ENCODE peak calls at places on chromosomes 4 and X, in eight cellular contexts. J, T, B, W, P, H, K and Y are unnamed samples.

GRCh38 chrX:12026481-12026880 is 111.8 kb upstream of the FRMPD4 start:
- DNase-seq in B (no peak), K (no peak), P (no peak), T (no peak), H (no peak), W (no peak), J (peak; percentile 70), Y (no peak)

GRCh38 chrX:116462843-116463242 is at the start of gene CT83:
- DNase-seq in K (no peak), J (no peak), B (no peak), P (no peak), W (no peak), H (no peak), T (no peak), Y (peak; percentile 0)

GRCh38 chr4:112898357-112899141 is 150.9 kb upstream of the ANK2 start:
- DNase-seq in B (peak; percentile 3), P (no peak), J (no peak), H (no peak), W (no peak), K (no peak), T (no peak), Y (peak; percentile 36)

GRCh38 chr4:142161093-142161492 is 524.7 kb downstream of the IL15 start:
- DNase-seq in B (no peak), P (no peak), T (no peak), K (no peak), J (no peak), H (no peak), W (no peak), Y (no peak)

GRCh38 chr4:28373601-28374000 is 1513.0 kb downstream of the STIM2 start:
- DNase-seq in P (no peak), T (no peak), W (no peak), J (no peak), B (no peak), H (no peak), K (no peak), Y (no peak)

GRCh38 chr4:146776691-146777090 is 138.0 kb downstream of the POU4F2 start:
- DNase-seq in P (no peak), W (no peak), T (no peak), H (no peak), B (no peak), K (no peak), J (no peak), Y (no peak)

GRCh38 chr4:183723561-183724228 is 64.6 kb downstream of the TRAPPC11 start:
- DNase-seq in B (peak; percentile 64), T (no peak), J (no peak), P (no peak), W (no peak), H (no peak), K (no peak), Y (no peak)

GRCh38 chr4:77745792-77746191 is 73.4 kb downstream of the CNOT6L start:
- DNase-seq in P (no peak), H (no peak), W (no peak), K (no peak), T (no peak), B (no peak), J (no peak), Y (no peak)

GRCh38 chrX:8846271-8846670 is 45.1 kb upstream of the FAM9A start:
- DNase-seq in W (no peak), B (no peak), T (no peak), P (no peak), H (no peak), K (no peak), J (no peak), Y (no peak)

GRCh38 chr4:1321946-1322650 is 24.9 kb upstream of the UVSSA start:
- DNase-seq in K (no peak), P (no peak), T (no peak), B (no peak), J (no peak), H (no peak), W (no peak), Y (no peak)

GRCh38 chr4:122914938-122915337 is 7.5 kb downstream of the NUDT6 start:
- DNase-seq in K (no peak), W (no peak), J (no peak), P (no peak), H (no peak), B (no peak), T (no peak), Y (no peak)

GRCh38 chr4:10456270-10457254 is 664 bp downstream of the ZNF518B start:
- DNase-seq in J (peak; percentile 56), W (peak; percentile 19), B (no peak), H (peak; percentile 38), K (no peak), T (peak; percentile 70), P (peak; percentile 71), Y (peak; percentile 79)

GRCh38 chr4:3452376-3452775 is 10.6 kb downstream of the HGFAC start:
- DNase-seq in J (no peak), K (no peak), W (peak; percentile 41), B (peak; percentile 74), P (no peak), H (peak; percentile 73), T (no peak), Y (peak; percentile 77)

GRCh38 chr4:2249526-2249991 is 7.6 kb upstream of the HAUS3 start:
- DNase-seq in W (no peak), T (no peak), K (no peak), P (no peak), B (no peak), H (no peak), J (no peak), Y (no peak)

GRCh38 chrX:49039598-49040375 is 3.4 kb downstream of the TFE3 start:
- DNase-seq in P (peak; percentile 68), B (peak; percentile 82), K (no peak), J (peak; percentile 85), H (peak; percentile 89), T (peak; percentile 36), W (peak; percentile 75), Y (peak; percentile 95)
- H3K4me2 ChIP-seq in P (peak overlapping the region; percentile 67), B (peak overlapping the region; percentile 71), K (peak overlapping the region; percentile 30), J (peak overlapping the region; percentile 37), H (peak overlapping the region; percentile 78), T (peak overlapping the region; percentile 81), W (peak overlapping the region; percentile 87), Y (peak overlapping the region; percentile 74)

GRCh38 chr4:87506974-87507701 is 22.0 kb downstream of the SPARCL1 start:
- DNase-seq in T (no peak), W (no peak), B (no peak), H (no peak), K (no peak), J (no peak), P (no peak), Y (no peak)
- TF ChIP-seq POLR2AphosphoS5 in T (no peak), W (no peak), B (no peak), H (no peak), K (no peak), J (no peak), P (no peak), Y (no peak)

DNA sequence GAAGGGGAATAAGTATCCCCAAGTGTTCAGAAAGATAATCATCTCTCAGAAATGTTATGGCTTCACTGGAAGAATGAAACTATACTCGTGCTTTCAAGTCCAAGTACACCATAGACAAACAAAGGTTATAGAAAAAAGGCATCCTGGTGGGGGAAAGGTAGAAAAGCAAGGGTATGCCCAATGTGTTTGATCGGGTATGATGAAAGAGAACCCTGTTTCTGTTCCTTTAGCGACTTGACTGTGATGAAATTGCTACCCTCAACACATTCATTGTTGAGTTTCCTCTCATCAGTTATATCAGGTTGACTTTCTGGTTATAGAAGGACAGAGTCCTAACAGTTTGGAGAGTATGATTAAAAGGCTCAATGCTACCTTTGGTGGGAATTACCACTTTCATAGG is 464.3 kb downstream of the GRXCR1 start:
- DNase-seq in W (no peak), P (no peak), J (no peak), K (no peak), B (peak; percentile 88), T (no peak), H (no peak), Y (no peak)
- H3K4me2 ChIP-seq in W (no peak overlapping the region), P (no peak overlapping the region), J (no peak overlapping the region), K (no peak overlapping the region), B (peak overlapping the region; percentile 41), T (no peak overlapping the region), H (no peak overlapping the region), Y (no peak overlapping the region)

GRCh38 chr4:107858158-107858742 is 33.5 kb downstream of the SGMS2 start:
- DNase-seq in P (no peak), B (no peak), J (no peak), T (no peak), W (no peak), K (no peak), H (no peak), Y (peak; percentile 13)

GRCh38 chr4:107866726-107867125 is 42.0 kb downstream of the SGMS2 start:
- DNase-seq in B (no peak), W (no peak), H (no peak), K (no peak), P (no peak), T (no peak), J (no peak), Y (no peak)

GRCh38 chr4:107862658-107863057 is 37.9 kb downstream of the SGMS2 start:
- DNase-seq in W (peak; percentile 82), H (no peak), B (peak; percentile 5), P (no peak), J (peak; percentile 85), K (no peak), T (no peak), Y (peak; percentile 13)

GRCh38 chr4:107863416-107863815 is 38.7 kb downstream of the SGMS2 start:
- DNase-seq in T (no peak), B (no peak), W (no peak), K (no peak), P (no peak), H (no peak), J (no peak), Y (no peak)

DNA sequence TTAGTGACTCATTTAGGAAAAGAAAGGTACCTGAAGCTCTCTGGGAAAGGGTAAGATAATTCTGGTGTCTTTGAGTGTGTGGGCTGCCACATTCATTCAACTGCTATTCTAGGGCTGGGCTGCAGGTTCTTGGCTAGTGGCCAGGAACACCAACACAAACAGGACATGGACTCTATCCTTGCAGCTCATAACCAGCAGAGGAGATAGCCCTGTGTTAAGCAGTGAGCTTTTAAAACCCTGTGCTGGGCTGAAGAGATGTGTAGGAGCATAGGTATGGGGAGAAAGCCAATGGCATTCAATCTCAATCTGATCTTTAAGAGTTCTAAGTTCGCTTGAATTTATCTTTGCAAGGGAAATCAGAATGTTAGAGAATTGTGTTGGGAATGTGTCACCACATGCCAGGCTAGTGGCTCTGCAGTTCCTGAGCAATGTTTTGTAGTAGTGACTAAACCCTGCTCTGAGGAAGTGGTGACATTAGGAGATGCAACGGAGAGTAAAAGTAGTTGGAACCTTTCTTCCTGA is 39.2 kb downstream of the SGMS2 start:
- DNase-seq in W (peak; percentile 48), B (peak; percentile 52), H (peak; percentile 11), J (peak; percentile 77), K (no peak), T (no peak), P (no peak), Y (no peak)
- TF ChIP-seq POLR2AphosphoS5 in W (no peak), B (no peak), H (no peak), J (no peak), K (no peak), T (no peak), P (no peak), Y (no peak)

GRCh38 chr4:162894387-162894786 is 272.3 kb downstream of the NAF1 start:
- DNase-seq in J (no peak), T (no peak), H (no peak), K (no peak), B (no peak), W (no peak), P (no peak), Y (no peak)

GRCh38 chr4:162891788-162892707 is 274.6 kb downstream of the NAF1 start:
- DNase-seq in H (no peak), P (no peak), B (no peak), K (peak; percentile 89), J (no peak), T (no peak), W (no peak), Y (no peak)
- H3K4me2 ChIP-seq in H (no peak overlapping the region), P (no peak overlapping the region), B (no peak overlapping the region), K (peak overlapping the region; percentile 4), J (no peak overlapping the region), T (no peak overlapping the region), W (no peak overlapping the region), Y (no peak overlapping the region)